ENCODE peak calls at places on chromosomes 6 and 20, in four cellular contexts. L is mesendoderm, W is GM23248, N is colonic mucosa. M is an unnamed sample. For H3K4me1, the result is how much of the 10 kb centered on the place peaks cover.

GRCh38 chr20:46837083-46837482 is 57.6 kb upstream of the EYA2 start:
- DNase-seq in L (no peak), W (no peak), N (no peak), M (no peak)

GRCh38 chr6:122381494-122382083 is 17.9 kb upstream of the HSF2 start:
- DNase-seq in L (peak), W (peak), N (peak), M (peak)

GRCh38 chr6:24565196-24565595 is 70.4 kb downstream of the ALDH5A1 start:
- DNase-seq in L (no peak), W (no peak), N (no peak), M (no peak)

GRCh38 chr6:55636406-55637102 is 57.6 kb upstream of the HMGCLL1 start:
- DNase-seq in L (no peak), W (peak), N (no peak), M (no peak)

GRCh38 chr6:50889492-50889891 is 70.8 kb downstream of the TFAP2B start:
- DNase-seq in L (no peak), W (no peak), N (no peak), M (no peak)

GRCh38 chr20:63873477-63873971 is 8.5 kb downstream of the TPD52L2 start:
- DNase-seq in L (no peak), W (peak), N (no peak), M (no peak)

GRCh38 chr6:34044945-34045595 is 100.8 kb downstream of the GRM4 start:
- DNase-seq in L (no peak), W (no peak), N (no peak), M (peak)

GRCh38 chr20:19433371-19434316 is 221.2 kb downstream of the SLC24A3 start:
- DNase-seq in L (no peak), W (peak), N (no peak), M (no peak)

GRCh38 chr6:55276745-55277627 is 50.3 kb upstream of the GFRAL start:
- DNase-seq in L (peak), W (peak), N (peak), M (peak)

GRCh38 chr6:42428326-42429041 is 23.2 kb downstream of the TRERF1 start:
- DNase-seq in L (peak), W (peak), N (peak), M (no peak)

GRCh38 chr20:59948828-59949720 is 8.9 kb downstream of the FAM217B start:
- DNase-seq in L (peak), W (peak), N (no peak), M (no peak)

GRCh38 chr6:14658909-14659561 is 541.5 kb downstream of the CD83 start:
- DNase-seq in L (peak), W (peak), N (no peak), M (peak)
- H3K9ac ChIP-seq in L (no peak), W (no peak), N (no peak), M (no peak)

GRCh38 chr20:10381477-10381876 is 52.5 kb downstream of the MKKS start:
- DNase-seq in L (no peak), W (no peak), N (no peak), M (no peak)
- H3K4me1 ChIP-seq in L (under half), W (under half), N (under half), M (under half)

GRCh38 chr6:26221186-26221585 is 134.0 kb downstream of the HFE start:
- DNase-seq in L (no peak), W (no peak), N (no peak), M (no peak)

GRCh38 chr6:26220353-26220970 is 133.2 kb downstream of the HFE start:
- DNase-seq in L (no peak), W (no peak), N (no peak), M (peak)

GRCh38 chr6:26216886-26217713 is 129.9 kb downstream of the HFE start:
- DNase-seq in L (peak), W (peak), N (peak), M (peak)

GRCh38 chr6:26217714-26218075 is 130.5 kb downstream of the HFE start:
- DNase-seq in L (peak), W (peak), N (peak), M (peak)

GRCh38 chr6:26218824-26219223 is 131.6 kb downstream of the HFE start:
- DNase-seq in L (no peak), W (no peak), N (no peak), M (peak)
- H3K9ac ChIP-seq in L (no peak), W (no peak), N (no peak), M (no peak)

GRCh38 chr20:57683876-57684275 is 25.9 kb downstream of the PMEPA1 start:
- DNase-seq in L (no peak), W (no peak), N (no peak), M (no peak)
- H3K4me1 ChIP-seq in L (under half), W (under half), N (under half), M (under half)

GRCh38 chr6:130517444-130517931 is 151.7 kb downstream of the TMEM200A start:
- DNase-seq in L (no peak), W (peak), N (no peak), M (no peak)
- H3K9ac ChIP-seq in L (no peak), W (no peak), N (no peak), M (no peak)

DNA sequence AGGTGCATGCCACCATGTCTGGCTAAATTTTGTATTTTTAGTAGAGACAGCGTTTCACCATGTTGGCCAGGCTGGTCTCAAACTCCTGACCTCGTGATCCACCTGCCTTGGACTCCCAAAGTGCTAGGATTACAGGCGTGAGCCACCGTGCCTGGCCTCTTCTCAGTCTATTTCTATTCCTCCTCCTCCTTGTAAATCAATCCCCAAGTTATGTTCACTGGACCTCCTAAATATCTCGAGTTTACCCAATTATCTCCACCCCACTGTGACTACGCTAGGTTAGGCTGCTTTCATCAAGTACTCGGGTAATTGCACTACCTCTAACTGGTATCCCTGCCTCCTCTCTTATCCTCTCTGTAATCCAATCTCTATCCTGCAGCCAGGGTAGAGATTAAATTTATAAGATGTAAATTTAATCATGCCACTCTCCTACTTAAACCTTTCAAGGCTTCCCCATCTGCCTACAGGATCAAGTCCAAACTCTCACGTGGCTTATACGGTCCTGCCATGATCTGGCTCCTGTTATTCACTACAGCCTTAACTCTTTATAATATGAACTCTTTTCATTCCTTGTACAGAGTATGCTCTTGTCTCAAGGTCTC is 837 bp upstream of the MAD2L1BP start:
- DNase-seq in L (no peak), W (no peak), N (no peak), M (no peak)
- H3K4me1 ChIP-seq in L (under half), W (under half), N (under half), M (under half)

M was measured in endodermal cell.